ENCODE peak calls at places on chromosomes 12 and 14, in seven cellular contexts. K is HT1080; C is NCI-H748 treated with DMSO at 0.1 percent for 48 hours; J is hepatocyte; M is activated gamma-delta T cell treated with anti-CD3 and anti-CD28 coated beads, Interleukin-2, amount 50 U/mL, for 16 hours; X is A549; Z is H4. L is an unnamed sample.

GRCh38 chr14:105622329-105622955 is 96.1 kb downstream of the TMEM121 start:
- DNase-seq in M (no peak), X (no peak), C (no peak), J (no peak), Z (no peak), K (no peak), L (peak; percentile 27)

GRCh38 chr12:13165578-13166120 is 30.9 kb upstream of the EMP1 start:
- DNase-seq in C (no peak), X (peak; percentile 46), Z (peak; percentile 88), J (peak; percentile 67), M (peak; percentile 53), K (peak; percentile 91), L (peak; percentile 94)

GRCh38 chr12:131574397-131574775 is 136.5 kb upstream of the SFSWAP start:
- DNase-seq in C (no peak), K (no peak), Z (no peak), M (no peak), J (no peak), X (no peak), L (peak; percentile 55)

GRCh38 chr12:122087431-122088180 is 9.1 kb downstream of the MLXIP start:
- DNase-seq in M (no peak), X (no peak), C (no peak), K (no peak), Z (no peak), J (no peak), L (no peak)

GRCh38 chr12:65460076-65460475 is 181.6 kb downstream of the MSRB3 start:
- DNase-seq in X (no peak), Z (no peak), J (peak; percentile 27), K (no peak), M (no peak), C (no peak), L (no peak)

GRCh38 chr14:72965249-72965648 is 39.0 kb downstream of the DCAF4 start:
- DNase-seq in Z (no peak), M (no peak), K (peak; percentile 69), J (no peak), X (peak; percentile 19), C (no peak), L (no peak)

GRCh38 chr14:53767566-53767965 is 189.1 kb downstream of the BMP4 start:
- DNase-seq in K (no peak), C (no peak), Z (no peak), X (no peak), M (no peak), J (no peak), L (no peak)

GRCh38 chr12:124045671-124046070 is 72.7 kb downstream of the ZNF664 start:
- DNase-seq in X (no peak), Z (no peak), J (no peak), M (no peak), K (no peak), C (no peak), L (no peak)

GRCh38 chr14:52900731-52901130 is 50.1 kb downstream of the FERMT2 start:
- DNase-seq in C (no peak), X (no peak), M (no peak), Z (no peak), J (no peak), K (no peak), L (peak; percentile 60)

GRCh38 chr12:112163471-112164325 is 38.3 kb downstream of the TRAFD1 start:
- DNase-seq in X (no peak), Z (no peak), J (no peak), C (no peak), K (no peak), M (no peak), L (peak; percentile 54)